ENCODE peak calls at places on chromosomes 5 and 9, in ten cellular contexts. C, M, O, A, P, K, B, J, W and L are unnamed samples.

GRCh38 chr5:6700074-6700685 is 13.1 kb upstream of the TENT4A start:
- DNase-seq in A (no peak), B (no peak), C (peak), K (peak), J (no peak), W (no peak), M (no peak), P (no peak), O (peak), L (no peak)

GRCh38 chr9:108444400-108445358 is 411.1 kb downstream of the ACTL7B start:
- DNase-seq in O (peak), W (peak), B (no peak), C (no peak), K (peak), M (no peak), J (no peak), A (no peak), P (no peak), L (peak)

GRCh38 chr5:139982157-139982974 is 60.7 kb downstream of the NRG2 start:
- DNase-seq in M (peak), J (peak), C (no peak), O (peak), P (no peak), A (peak), W (peak), K (no peak), B (peak), L (peak)

GRCh38 chr9:99079542-99079941 is 25.4 kb upstream of the TGFBR1 start:
- DNase-seq in J (no peak), P (no peak), K (no peak), W (no peak), A (no peak), M (no peak), O (no peak), C (no peak), B (no peak), L (no peak)

GRCh38 chr5:148760945-148761638 is 65.3 kb upstream of the ADRB2 start:
- DNase-seq in M (no peak), C (no peak), A (no peak), B (no peak), O (no peak), J (no peak), P (no peak), W (no peak), K (no peak), L (no peak)

GRCh38 chr9:132410642-132411041 is 631 bp downstream of the CFAP77 start:
- DNase-seq in K (no peak), J (no peak), O (no peak), B (no peak), M (no peak), A (no peak), C (no peak), P (no peak), W (no peak), L (no peak)

GRCh38 chr9:4362281-4362680 is 62.4 kb upstream of the GLIS3 start:
- DNase-seq in M (no peak), K (no peak), P (no peak), C (no peak), J (no peak), W (no peak), O (no peak), B (no peak), A (no peak), L (no peak)

GRCh38 chr5:169707714-169708113 is 70.6 kb downstream of the DOCK2 start:
- DNase-seq in M (no peak), W (no peak), K (no peak), A (no peak), O (no peak), C (no peak), B (no peak), J (peak), P (no peak), L (no peak)

GRCh38 chr5:174935854-174936474 is 211.6 kb downstream of the MSX2 start:
- DNase-seq in K (peak), B (peak), C (peak), W (peak), O (peak), J (peak), P (peak), A (peak), M (peak), L (no peak)

GRCh38 chr9:126693428-126693931 is 79.8 kb downstream of the LMX1B start:
- DNase-seq in K (no peak), A (no peak), J (no peak), M (no peak), O (no peak), P (no peak), W (no peak), B (no peak), C (no peak), L (peak)

GRCh38 chr9:76687861-76688374 is 76.3 kb upstream of the PCA3 start:
- DNase-seq in K (no peak), A (no peak), C (no peak), B (no peak), P (no peak), W (peak), M (no peak), J (no peak), O (peak), L (peak)

GRCh38 chr5:72030237-72030636 is 77.0 kb upstream of the MAP1B start:
- DNase-seq in A (no peak), K (no peak), P (no peak), W (no peak), M (no peak), C (no peak), O (no peak), J (no peak), B (no peak), L (no peak)

GRCh38 chr5:88116396-88116795 is 152.2 kb downstream of the TMEM161B start:
- DNase-seq in B (no peak), A (no peak), C (no peak), J (no peak), P (no peak), W (no peak), M (no peak), K (no peak), O (no peak), L (no peak)

GRCh38 chr9:88533951-88534455 is 975 bp upstream of the NXNL2 start:
- DNase-seq in C (peak), A (peak), B (peak), W (peak), P (peak), O (peak), M (no peak), J (peak), K (peak), L (peak)

GRCh38 chr5:59609501-59610265 is 283.8 kb downstream of the PDE4D start:
- DNase-seq in J (no peak), W (no peak), A (no peak), M (no peak), P (no peak), B (no peak), K (no peak), C (no peak), O (peak), L (no peak)

GRCh38 chr5:143791848-143792701 is 19.9 kb upstream of the HMHB1 start:
- DNase-seq in W (no peak), J (no peak), P (no peak), O (peak), A (peak), M (no peak), C (no peak), B (no peak), K (no peak), L (no peak)

GRCh38 chr9:750264-750967 is 91.1 kb upstream of the DMRT1 start:
- DNase-seq in K (peak), M (no peak), P (peak), C (no peak), W (no peak), O (no peak), B (no peak), A (no peak), J (no peak), L (no peak)

GRCh38 chr5:177300971-177301370 is 2.5 kb downstream of the RAB24 start:
- DNase-seq in A (no peak), B (no peak), K (no peak), P (no peak), M (no peak), O (no peak), C (no peak), J (no peak), W (no peak), L (no peak)

GRCh38 chr9:107283621-107284616 is 840 bp downstream of the RAD23B start:
- DNase-seq in K (peak), W (peak), J (peak), M (peak), P (peak), C (peak), B (peak), A (peak), O (peak), L (peak)

GRCh38 chr9:131546336-131547084 is 1.2 kb downstream of the PRRT1B start:
- DNase-seq in W (no peak), K (no peak), M (no peak), A (no peak), C (peak), P (no peak), O (no peak), B (no peak), J (peak), L (no peak)

GRCh38 chr5:82244854-82245635 is 33.1 kb downstream of the RPS23 start:
- DNase-seq in W (no peak), M (no peak), B (no peak), P (no peak), O (no peak), J (no peak), A (no peak), C (no peak), K (no peak), L (no peak)

GRCh38 chr5:87674235-87674634 is 261.5 kb upstream of the CCNH start:
- DNase-seq in P (no peak), A (no peak), W (no peak), B (no peak), C (no peak), O (no peak), K (no peak), J (no peak), M (no peak), L (no peak)

GRCh38 chr5:13865317-13865716 is 79.2 kb downstream of the DNAH5 start:
- DNase-seq in C (no peak), A (no peak), B (no peak), P (no peak), K (no peak), O (no peak), M (no peak), J (no peak), W (no peak), L (no peak)

GRCh38 chr9:71036501-71036900 is 84.9 kb downstream of the TRPM3 start:
- DNase-seq in B (peak), A (peak), M (no peak), K (no peak), C (no peak), P (no peak), W (peak), O (peak), J (peak), L (no peak)

GRCh38 chr9:91001146-91001611 is 199.6 kb downstream of the SYK start:
- DNase-seq in C (no peak), J (no peak), A (peak), P (no peak), W (peak), O (peak), M (no peak), B (peak), K (no peak), L (no peak)

GRCh38 chr9:96027271-96028131 is 152.0 kb downstream of the ERCC6L2 start:
- DNase-seq in W (no peak), K (no peak), P (no peak), C (no peak), B (no peak), J (peak), M (no peak), A (peak), O (no peak), L (no peak)
- H3K4me3 ChIP-seq in W (no peak), K (no peak), P (peak), C (peak), B (no peak), J (no peak), M (peak), A (no peak), O (no peak), L (peak)

DNA sequence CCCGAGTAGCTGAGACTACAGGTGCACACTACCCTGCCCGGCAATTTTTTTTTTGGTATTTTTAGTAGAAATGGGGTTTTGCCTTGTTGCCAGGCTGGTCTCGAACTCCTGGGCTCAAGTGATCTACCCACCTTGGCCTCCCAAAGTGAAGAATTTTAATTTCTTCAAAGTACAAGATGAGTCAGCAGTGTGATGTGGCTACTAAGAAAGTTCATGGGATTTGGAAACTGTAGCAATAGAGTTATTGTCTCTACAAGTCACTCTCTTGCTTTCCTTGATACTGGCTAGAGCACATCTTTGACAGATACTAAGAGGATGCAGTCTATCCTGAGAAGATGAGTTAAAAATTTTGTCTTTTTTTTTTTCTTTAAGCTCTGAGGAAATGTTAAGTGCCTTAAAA is 1.6 kb downstream of the CREB3 start:
- DNase-seq in B (no peak), P (no peak), J (no peak), A (no peak), K (no peak), W (no peak), M (no peak), C (no peak), O (no peak), L (no peak)
- H3K4me3 ChIP-seq in B (no peak), P (peak), J (no peak), A (no peak), K (no peak), W (no peak), M (no peak), C (peak), O (no peak), L (no peak)

GRCh38 chr5:37835400-37835973 is 4.4 kb downstream of the GDNF start:
- DNase-seq in K (no peak), B (no peak), O (no peak), P (no peak), C (no peak), J (no peak), A (no peak), M (no peak), W (no peak), L (no peak)
- H3K4me3 ChIP-seq in K (no peak), B (no peak), O (peak), P (peak), C (peak), J (no peak), A (no peak), M (no peak), W (no peak), L (no peak)

GRCh38 chr5:126168785-126169184 is 254.4 kb upstream of the GRAMD2B start:
- DNase-seq in O (no peak), J (no peak), C (no peak), M (no peak), P (no peak), K (no peak), W (no peak), A (no peak), B (no peak), L (no peak)
- H3K4me3 ChIP-seq in O (no peak), J (no peak), C (no peak), M (no peak), P (no peak), K (no peak), W (no peak), A (no peak), B (no peak), L (no peak)

GRCh38 chr9:95891067-95891466 is 15.6 kb downstream of the ERCC6L2 start:
- DNase-seq in M (no peak), O (no peak), K (no peak), W (no peak), J (no peak), A (no peak), C (no peak), B (no peak), P (no peak), L (no peak)
- H3K4me3 ChIP-seq in M (no peak), O (no peak), K (no peak), W (no peak), J (no peak), A (no peak), C (no peak), B (no peak), P (no peak), L (no peak)

GRCh38 chr9:114098660-114099522 is at the start of gene KIF12:
- DNase-seq in W (no peak), J (peak), B (peak), K (peak), A (peak), C (peak), M (no peak), P (no peak), O (no peak), L (no peak)
- H3K4me3 ChIP-seq in W (peak), J (peak), B (peak), K (peak), A (no peak), C (peak), M (peak), P (peak), O (no peak), L (peak)